ENCODE peak calls at places on chromosomes 3 and 15, in nine cellular contexts. Y is gastrocnemius medialis; Q is Caco-2; E is ovary; F is spleen; H is CD8-positive, alpha-beta T cell; I is A549; O is Panc1; C is naive thymus-derived CD4-positive, alpha-beta T cell. M is an unnamed sample.
A peak's percentile ranks its signal among the peaks of the same experiment; 100 is the strongest.

GRCh38 chr15:101433396-101433795 is 56.1 kb downstream of the PCSK6 start:
- DNase-seq in C (no peak), Q (no peak), H (no peak), I (no peak), E (no peak), Y (no peak), F (no peak), O (no peak), M (no peak)

GRCh38 chr3:172447611-172448579 is at the start of gene GHSR:
- DNase-seq in Q (no peak), Y (no peak), O (no peak), H (no peak), E (no peak), I (no peak), C (no peak), F (no peak), M (no peak)

GRCh38 chr3:79767953-79768282 is at the start of gene ROBO1:
- DNase-seq in H (no peak), Q (no peak), O (no peak), I (no peak), E (no peak), C (no peak), Y (no peak), F (no peak), M (no peak)

GRCh38 chr3:73786346-73786807 is 161.6 kb upstream of the PDZRN3 start:
- DNase-seq in E (no peak), F (no peak), C (no peak), I (no peak), H (no peak), Q (no peak), Y (peak; percentile 59), O (peak; percentile 15), M (no peak)

GRCh38 chr15:67253517-67254237 is 784 bp downstream of the AAGAB start:
- DNase-seq in H (no peak), C (no peak), Y (no peak), O (no peak), Q (no peak), F (no peak), I (peak; percentile 43), E (no peak), M (no peak)

GRCh38 chr3:121834079-121834730 is 655 bp downstream of the IQCB1 start:
- DNase-seq in F (no peak), O (no peak), Q (peak; percentile 10), Y (no peak), E (peak; percentile 41), H (no peak), C (no peak), I (peak; percentile 16), M (no peak)

GRCh38 chr3:42159706-42160472 is 68.7 kb downstream of the TRAK1 start:
- DNase-seq in F (peak; percentile 77), O (no peak), Q (peak; percentile 87), I (peak; percentile 81), C (peak; percentile 25), E (peak; percentile 43), H (peak; percentile 40), Y (no peak), M (peak; percentile 14)

GRCh38 chr3:114709102-114709501 is 415.3 kb downstream of the TIGIT start:
- DNase-seq in I (no peak), Y (no peak), Q (no peak), F (no peak), H (no peak), O (no peak), C (no peak), E (no peak), M (no peak)

GRCh38 chr3:122760457-122761271 is 33.0 kb downstream of the HSPBAP1 start:
- DNase-seq in E (no peak), I (no peak), Y (no peak), O (no peak), C (no peak), Q (peak; percentile 78), H (no peak), F (no peak), M (no peak)

GRCh38 chr3:76859596-76859995 is 180.3 kb upstream of the ROBO2 start:
- DNase-seq in E (no peak), I (no peak), Q (no peak), C (no peak), H (no peak), O (no peak), Y (no peak), F (no peak), M (no peak)

GRCh38 chr15:62112616-62113593 is 46.1 kb downstream of the C2CD4A start:
- DNase-seq in Y (peak; percentile 66), C (no peak), F (no peak), O (no peak), I (peak; percentile 91), H (no peak), E (no peak), Q (no peak), M (no peak)

GRCh38 chr3:150222646-150223045 is 185.5 kb upstream of the TSC22D2 start:
- DNase-seq in H (no peak), E (no peak), F (no peak), C (no peak), Y (no peak), I (no peak), Q (no peak), O (no peak), M (no peak)

GRCh38 chr3:13014755-13015285 is 58.4 kb downstream of the IQSEC1 start:
- DNase-seq in F (no peak), Y (no peak), H (no peak), I (no peak), E (no peak), Q (no peak), O (no peak), C (no peak), M (no peak)

GRCh38 chr3:30677347-30677685 is 70.9 kb downstream of the TGFBR2 start:
- DNase-seq in Q (no peak), Y (no peak), O (no peak), F (no peak), I (no peak), H (no peak), C (no peak), E (no peak), M (no peak)

GRCh38 chr3:95168526-95168925 is 1105.7 kb downstream of the NSUN3 start:
- DNase-seq in Y (no peak), O (no peak), E (no peak), H (no peak), I (no peak), C (no peak), Q (no peak), F (no peak), M (no peak)

GRCh38 chr3:95172549-95172948 is 1109.7 kb downstream of the NSUN3 start:
- DNase-seq in I (no peak), E (no peak), H (no peak), O (no peak), C (no peak), F (no peak), Q (no peak), Y (no peak), M (no peak)

GRCh38 chr3:95162794-95163193 is 1099.9 kb downstream of the NSUN3 start:
- DNase-seq in Q (no peak), O (no peak), H (no peak), E (no peak), I (no peak), F (no peak), C (no peak), Y (no peak), M (no peak)

GRCh38 chr3:95172144-95172543 is 1109.3 kb downstream of the NSUN3 start:
- DNase-seq in E (no peak), H (no peak), I (no peak), Q (no peak), C (no peak), O (no peak), Y (no peak), F (no peak), M (no peak)

DNA sequence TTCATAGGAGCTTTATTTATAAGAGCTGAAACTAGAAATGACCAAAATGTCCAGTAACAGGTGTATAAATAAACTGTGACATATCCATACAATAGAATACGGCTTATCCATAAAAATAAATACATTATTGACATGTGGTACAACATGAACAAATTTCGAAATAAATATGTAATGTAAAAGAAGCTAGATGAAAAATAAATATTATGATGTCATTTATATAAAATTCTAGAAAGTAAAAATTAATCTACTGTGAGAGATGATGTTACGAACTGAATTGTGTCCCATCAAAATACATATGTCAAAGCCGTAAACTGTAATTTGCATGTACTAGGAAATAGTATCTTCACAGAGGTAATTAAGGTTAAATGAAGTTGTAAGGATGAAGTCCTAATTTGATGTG is 1104.9 kb downstream of the NSUN3 start:
- DNase-seq in Q (no peak), Y (no peak), F (no peak), C (no peak), I (no peak), O (no peak), H (no peak), E (no peak), M (no peak)
- H3K9me3 ChIP-seq in Q (no peaks in the 10 kb centered on the region), Y (no peaks in the 10 kb centered on the region), F (peaks cover 8% of the 10 kb centered on the region), C (no peaks in the 10 kb centered on the region), I (no peaks in the 10 kb centered on the region), O (no peaks in the 10 kb centered on the region), H (no peaks in the 10 kb centered on the region), E (no peaks in the 10 kb centered on the region), M (peaks cover 2% of the 10 kb centered on the region)

GRCh38 chr3:98114264-98114663 is 16.3 kb upstream of the OR5H1 start:
- DNase-seq in O (no peak), C (no peak), F (no peak), Y (no peak), H (no peak), E (no peak), I (no peak), Q (no peak), M (no peak)
- H3K9me3 ChIP-seq in O (peaks cover 12% of the 10 kb centered on the region), C (peaks cover 5% of the 10 kb centered on the region), F (peaks cover 49% of the 10 kb centered on the region), Y (no peaks in the 10 kb centered on the region), H (peaks cover 3% of the 10 kb centered on the region), E (no peaks in the 10 kb centered on the region), I (no peaks in the 10 kb centered on the region), Q (no peaks in the 10 kb centered on the region), M (no peaks in the 10 kb centered on the region)

DNA sequence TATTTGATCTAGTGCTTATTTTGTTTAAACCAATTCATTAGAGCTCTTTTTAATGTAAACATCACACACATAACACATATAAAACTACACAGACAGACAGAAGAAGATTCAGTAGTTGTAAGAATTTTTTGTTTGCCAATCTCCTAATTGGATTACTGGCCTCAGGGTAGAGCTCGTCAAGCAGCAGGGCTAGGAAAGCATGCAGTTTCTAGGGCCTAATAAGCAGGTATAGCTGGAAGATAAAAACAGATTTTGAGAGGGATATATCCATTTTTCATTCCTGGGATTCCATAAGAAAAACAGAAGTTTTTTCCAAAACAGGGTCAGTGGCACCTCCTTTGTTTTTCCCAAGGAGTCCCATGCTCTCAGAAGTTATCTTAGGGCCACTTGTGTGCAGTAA is 265.2 kb upstream of the SGO1 start:
- DNase-seq in C (no peak), H (no peak), Y (no peak), E (no peak), O (no peak), I (no peak), Q (no peak), F (no peak), M (no peak)
- H3K9me3 ChIP-seq in C (no peaks in the 10 kb centered on the region), H (no peaks in the 10 kb centered on the region), Y (no peaks in the 10 kb centered on the region), E (no peaks in the 10 kb centered on the region), O (peaks cover 3% of the 10 kb centered on the region), I (no peaks in the 10 kb centered on the region), Q (no peaks in the 10 kb centered on the region), F (peaks cover 33% of the 10 kb centered on the region), M (no peaks in the 10 kb centered on the region)

GRCh38 chr15:22227961-22228762 is 147.8 kb downstream of the OR4M2 start:
- DNase-seq in I (no peak), O (no peak), F (peak; percentile 68), Y (no peak), E (no peak), C (no peak), H (no peak), Q (no peak), M (no peak)
- H3K9me3 ChIP-seq in I (peaks cover 3% of the 10 kb centered on the region), O (no peaks in the 10 kb centered on the region), F (no peaks in the 10 kb centered on the region), Y (no peaks in the 10 kb centered on the region), E (no peaks in the 10 kb centered on the region), C (no peaks in the 10 kb centered on the region), H (no peaks in the 10 kb centered on the region), Q (no peaks in the 10 kb centered on the region), M (no peaks in the 10 kb centered on the region)

GRCh38 chr15:22811640-22812039 is 25.2 kb downstream of the NIPA1 start:
- DNase-seq in C (no peak), F (no peak), Y (no peak), I (peak; percentile 44), H (no peak), Q (peak; percentile 66), O (no peak), E (no peak), M (no peak)
- H3K9me3 ChIP-seq in C (no peaks in the 10 kb centered on the region), F (no peaks in the 10 kb centered on the region), Y (no peaks in the 10 kb centered on the region), I (no peaks in the 10 kb centered on the region), H (no peaks in the 10 kb centered on the region), Q (no peaks in the 10 kb centered on the region), O (no peaks in the 10 kb centered on the region), E (no peaks in the 10 kb centered on the region), M (no peaks in the 10 kb centered on the region)